ENCODE peak calls at places on chromosomes 2 and 18, in four cellular contexts. I, Z, H and Y are unnamed samples.

GRCh38 chr2:31125918-31126695 is 12.1 kb downstream of the GALNT14 start:
- DNase-seq in I (no peak), Z (no peak), H (no peak), Y (peak)

GRCh38 chr2:120587326-120587996 is 148.2 kb upstream of the GLI2 start:
- DNase-seq in I (no peak), Z (no peak), H (no peak), Y (no peak)

GRCh38 chr18:34550902-34551301 is 159.2 kb upstream of the DTNA start:
- DNase-seq in I (no peak), Z (no peak), H (no peak), Y (no peak)

GRCh38 chr18:42053188-42053781 is 98.3 kb downstream of the PIK3C3 start:
- DNase-seq in I (peak), Z (peak), H (peak), Y (no peak)

GRCh38 chr2:84495539-84496146 is 20.7 kb upstream of the DNAH6 start:
- DNase-seq in I (peak), Z (no peak), H (peak), Y (no peak)

GRCh38 chr2:119827866-119828507 is 68.3 kb downstream of the PTPN4 start:
- DNase-seq in I (no peak), Z (no peak), H (no peak), Y (no peak)

GRCh38 chr2:7930800-7931635 is 750.8 kb upstream of the ID2 start:
- DNase-seq in I (no peak), Z (no peak), H (no peak), Y (peak)

GRCh38 chr18:74525741-74526140 is 8.6 kb upstream of the CNDP1 start:
- DNase-seq in I (no peak), Z (no peak), H (no peak), Y (no peak)

GRCh38 chr2:24886640-24887324 is 33.3 kb downstream of the ADCY3 start:
- DNase-seq in I (peak), Z (no peak), H (no peak), Y (no peak)

GRCh38 chr2:45874324-45874723 is 222.8 kb downstream of the PRKCE start:
- DNase-seq in I (no peak), Z (peak), H (peak), Y (no peak)

GRCh38 chr2:128603411-128603924 is 284.8 kb upstream of the HS6ST1 start:
- DNase-seq in I (no peak), Z (no peak), H (no peak), Y (no peak)

GRCh38 chr2:191703079-191703725 is 25.3 kb downstream of the NABP1 start:
- DNase-seq in I (no peak), Z (no peak), H (no peak), Y (no peak)

GRCh38 chr2:71545572-71546274 is 92.4 kb downstream of the DYSF start:
- DNase-seq in I (peak), Z (peak), H (peak), Y (no peak)

GRCh38 chr2:140205093-140205492 is 1424.9 kb upstream of the NXPH2 start:
- DNase-seq in I (no peak), Z (no peak), H (no peak), Y (no peak)

GRCh38 chr2:68669651-68670050 is 26.3 kb downstream of the PROKR1 start:
- DNase-seq in I (no peak), Z (no peak), H (no peak), Y (no peak)

GRCh38 chr2:207133862-207134519 is 31.8 kb downstream of the KLF7 start:
- DNase-seq in I (peak), Z (peak), H (peak), Y (no peak)

GRCh38 chr2:46632349-46632748 is 153.0 kb downstream of the TMEM247 start:
- DNase-seq in I (peak), Z (no peak), H (no peak), Y (no peak)

GRCh38 chr18:36451454-36452251 is 154.1 kb downstream of the FHOD3 start:
- DNase-seq in I (no peak), Z (no peak), H (no peak), Y (peak)

GRCh38 chr18:21004721-21005120 is 106.9 kb downstream of the ROCK1 start:
- DNase-seq in I (peak), Z (peak), H (no peak), Y (no peak)

GRCh38 chr2:196165016-196165415 is 6.4 kb downstream of the STK17B start:
- DNase-seq in I (no peak), Z (no peak), H (no peak), Y (no peak)

GRCh38 chr2:139031722-139032121 is 251.5 kb upstream of the NXPH2 start:
- DNase-seq in I (no peak), Z (no peak), H (no peak), Y (no peak)

GRCh38 chr2:218501665-218502064 is 66.5 kb downstream of the USP37 start:
- DNase-seq in I (peak), Z (no peak), H (no peak), Y (no peak)

GRCh38 chr2:69386376-69386775 is 651 bp downstream of the GFPT1 start:
- DNase-seq in I (peak), Z (no peak), H (no peak), Y (no peak)

GRCh38 chr18:49094136-49094535 is 143.4 kb upstream of the SMAD7 start:
- DNase-seq in I (no peak), Z (no peak), H (no peak), Y (no peak)

GRCh38 chr2:176676257-176676570 is 407.0 kb downstream of the MTX2 start:
- DNase-seq in I (no peak), Z (no peak), H (no peak), Y (no peak)

GRCh38 chr2:232698552-232699091 is 1.5 kb downstream of the GIGYF2 start:
- DNase-seq in I (no peak), Z (no peak), H (no peak), Y (no peak)

GRCh38 chr2:20450201-20451108 is 3.6 kb downstream of the RHOB start:
- DNase-seq in I (peak), Z (peak), H (peak), Y (no peak)
- H3K4me3 ChIP-seq in I (peak), Z (no peak), H (peak), Y (peak)

GRCh38 chr2:127279781-127280180 is 14.2 kb downstream of the ERCC3 start:
- DNase-seq in I (no peak), Z (no peak), H (no peak), Y (no peak)
- TF ChIP-seq POLR2A in I (no peak), Z (no peak), H (no peak), Y (no peak)

GRCh38 chr2:3340144-3340543 is 37.5 kb downstream of the EIPR1 start:
- DNase-seq in I (peak), Z (no peak), H (no peak), Y (no peak)
- H3K4me3 ChIP-seq in I (no peak), Z (no peak), H (no peak), Y (no peak)

GRCh38 chr2:33709986-33710385 is 110.9 kb upstream of the FAM98A start:
- DNase-seq in I (peak), Z (no peak), H (no peak), Y (no peak)

GRCh38 chr2:33707312-33707711 is 108.2 kb upstream of the FAM98A start:
- DNase-seq in I (no peak), Z (no peak), H (no peak), Y (no peak)

DNA sequence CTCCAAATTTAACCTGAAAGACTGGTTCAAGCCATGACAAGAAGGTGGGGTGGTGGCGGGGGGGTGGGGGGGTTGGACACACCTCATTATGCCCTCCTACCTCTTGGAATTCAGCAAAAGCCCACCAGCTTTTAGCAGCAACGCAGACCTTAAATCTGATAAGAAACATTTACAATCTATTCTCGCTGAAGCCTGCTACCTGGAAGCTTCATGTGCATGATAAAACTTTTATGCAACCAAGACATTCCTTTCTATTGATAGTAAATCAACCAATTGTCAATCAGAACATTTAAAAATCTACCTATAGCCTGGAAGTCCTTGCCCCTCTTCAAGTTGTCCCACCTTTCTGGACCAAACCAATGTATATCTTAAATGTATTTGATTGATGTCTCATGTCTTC is 113.6 kb upstream of the FAM98A start:
- DNase-seq in I (no peak), Z (no peak), H (no peak), Y (no peak)
- TF ChIP-seq POLR2A in I (no peak), Z (no peak), H (no peak), Y (no peak)